ENCODE peak calls at places on chromosomes 11 and 22, in ten cellular contexts. Y is stomach, A is suprapubic skin, D is IMR-90, V is lower leg skin, M is GM12891, Q is body of pancreas, B is Peyer's patch, L is gastrocnemius medialis, U is HCT116. I is an unnamed sample.

GRCh38 chr11:2837096-2837601 is 48.4 kb downstream of the CDKN1C start:
- DNase-seq in B (peak; percentile 71), L (peak; percentile 63), M (no peak), Y (peak; percentile 82), D (peak; percentile 11), U (peak; percentile 18), A (peak; percentile 83), Q (peak; percentile 40), V (peak; percentile 63), I (no peak)

GRCh38 chr11:69718147-69718546 is 14.3 kb upstream of the FGF19 start:
- DNase-seq in V (no peak), M (peak; percentile 73), L (no peak), D (peak; percentile 23), U (no peak), Y (no peak), A (no peak), B (no peak), Q (no peak), I (peak; percentile 57)

GRCh38 chr11:33722579-33723234 is 13.5 kb downstream of the CD59 start:
- DNase-seq in U (no peak), V (no peak), Q (no peak), Y (no peak), A (no peak), B (no peak), L (no peak), M (no peak), D (peak; percentile 80), I (peak; percentile 24)

GRCh38 chr22:28801845-28802594 is 1.7 kb upstream of the XBP1 start:
- DNase-seq in V (no peak), B (peak; percentile 63), Q (peak; percentile 78), A (no peak), U (no peak), Y (peak; percentile 65), M (no peak), L (no peak), D (no peak), I (no peak)

GRCh38 chr11:70297341-70297740 is 26.9 kb downstream of the PPFIA1 start:
- DNase-seq in D (peak; percentile 40), B (no peak), L (no peak), M (no peak), A (no peak), Q (no peak), U (no peak), V (no peak), Y (no peak), I (no peak)

GRCh38 chr11:129951201-129951882 is 51.3 kb downstream of the PRDM10 start:
- DNase-seq in Y (no peak), B (no peak), Q (no peak), L (no peak), M (no peak), U (no peak), A (no peak), V (no peak), D (no peak), I (no peak)

GRCh38 chr11:1926156-1927031 is 6.9 kb downstream of the TNNT3 start:
- DNase-seq in U (no peak), Y (no peak), V (no peak), D (no peak), L (peak; percentile 20), Q (no peak), A (no peak), M (no peak), B (no peak), I (no peak)

GRCh38 chr22:30906946-30907345 is 61.6 kb downstream of the MORC2 start:
- DNase-seq in V (no peak), D (no peak), U (no peak), L (no peak), M (no peak), B (peak; percentile 18), Y (no peak), Q (no peak), A (no peak), I (no peak)

GRCh38 chr11:44851496-44851895 is 99.2 kb downstream of the TP53I11 start:
- DNase-seq in B (no peak), Q (no peak), Y (no peak), V (no peak), D (no peak), M (no peak), L (no peak), U (no peak), A (no peak), I (no peak)

GRCh38 chr11:59172345-59173079 is 580 bp downstream of the DTX4 start:
- DNase-seq in A (no peak), D (no peak), L (no peak), V (no peak), Y (peak; percentile 29), U (no peak), Q (peak; percentile 29), M (peak; percentile 56), B (peak; percentile 80), I (peak; percentile 39)

GRCh38 chr11:59174664-59175033 is 2.7 kb downstream of the DTX4 start:
- DNase-seq in D (peak; percentile 70), A (no peak), V (no peak), Q (no peak), B (peak; percentile 82), U (no peak), M (no peak), L (no peak), Y (peak; percentile 43), I (no peak)

GRCh38 chr11:59173080-59173963 is 1.4 kb downstream of the DTX4 start:
- DNase-seq in Q (peak; percentile 21), D (peak; percentile 30), L (no peak), Y (peak; percentile 35), V (no peak), M (no peak), U (no peak), B (peak; percentile 57), A (no peak), I (no peak)

GRCh38 chr11:59173964-59174663 is 2.2 kb downstream of the DTX4 start:
- DNase-seq in V (no peak), B (peak; percentile 85), D (peak; percentile 59), A (no peak), Q (peak; percentile 56), Y (peak; percentile 73), M (no peak), U (no peak), L (no peak), I (no peak)

DNA sequence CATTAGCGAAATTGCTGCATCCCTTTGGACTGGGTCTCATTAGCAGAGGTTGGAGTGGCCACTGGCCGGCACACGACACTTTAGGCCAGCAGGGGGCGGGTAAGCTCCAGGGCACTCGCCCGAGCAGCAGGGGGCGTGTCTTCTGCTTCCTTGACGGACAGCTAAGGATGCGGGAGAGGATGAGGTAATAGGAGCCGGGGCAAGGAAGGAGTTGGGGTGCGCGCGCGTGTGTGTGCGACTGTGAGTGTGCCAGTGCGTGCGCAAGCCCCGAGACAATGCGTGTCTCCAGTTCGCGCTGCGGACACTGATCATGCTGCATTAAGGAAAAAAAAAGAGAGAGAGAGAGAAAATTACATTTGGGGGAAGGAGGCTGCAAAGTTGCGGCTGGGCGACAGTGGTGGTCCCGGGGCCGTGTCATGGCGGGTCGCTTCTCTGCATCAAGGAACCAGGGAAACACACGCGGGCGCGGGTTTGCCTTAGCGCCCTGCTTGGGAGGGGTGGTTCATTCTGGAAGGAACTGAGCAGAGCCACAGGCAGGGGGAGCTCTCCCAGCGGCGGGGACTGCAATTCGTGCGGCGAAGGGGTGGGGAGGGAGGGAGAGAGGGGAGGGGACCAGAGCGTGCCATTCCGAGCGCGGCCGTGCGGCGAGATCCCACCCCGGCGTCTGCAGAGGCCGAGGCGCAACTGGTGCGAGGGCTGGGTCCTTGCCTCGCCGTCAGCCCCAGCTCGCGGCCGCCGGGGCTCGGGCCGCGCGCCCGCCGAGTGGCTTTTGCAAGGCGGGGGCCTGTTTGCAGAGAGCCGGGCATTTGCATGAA is at the start of gene DTX4:
- DNase-seq in B (peak; percentile 97), L (peak; percentile 80), D (peak; percentile 86), V (peak; percentile 91), M (peak; percentile 79), Q (peak; percentile 96), U (peak; percentile 84), A (peak; percentile 95), Y (peak; percentile 96), I (peak; percentile 78)
- TF ChIP-seq POLR2A in B (peak; percentile 41), L (no peak), D (peak; percentile 48), V (no peak), M (peak; percentile 59), Q (no peak), U (no peak), A (no peak), Y (no peak), I (peak; percentile 56)

DNA sequence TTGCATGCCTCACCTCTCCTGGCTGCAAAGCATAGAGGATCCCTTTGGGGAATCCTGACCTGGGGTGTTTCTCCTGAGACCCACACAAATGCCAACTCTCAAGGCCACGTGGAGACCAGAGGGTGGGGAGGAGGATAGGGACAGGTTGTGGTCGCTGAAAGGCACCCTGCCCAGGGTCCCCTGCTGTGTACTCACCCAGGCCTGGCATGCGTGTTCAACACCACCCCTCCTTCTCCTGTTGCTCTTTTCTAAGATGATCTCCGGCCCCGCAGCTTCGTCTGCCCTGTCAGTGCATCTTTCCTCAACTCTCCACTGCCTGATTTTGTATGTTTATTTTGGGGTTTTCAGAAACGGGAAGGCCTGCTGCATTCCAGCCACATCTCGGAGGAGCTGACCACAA is 44.6 kb upstream of the PARVG start:
- DNase-seq in Q (no peak), B (no peak), A (peak; percentile 34), U (no peak), Y (no peak), D (no peak), L (no peak), V (no peak), M (no peak), I (no peak)
- TF ChIP-seq POLR2A in Q (no peak), B (no peak), A (no peak), U (no peak), Y (no peak), D (no peak), L (no peak), V (no peak), M (no peak), I (no peak)

DNA sequence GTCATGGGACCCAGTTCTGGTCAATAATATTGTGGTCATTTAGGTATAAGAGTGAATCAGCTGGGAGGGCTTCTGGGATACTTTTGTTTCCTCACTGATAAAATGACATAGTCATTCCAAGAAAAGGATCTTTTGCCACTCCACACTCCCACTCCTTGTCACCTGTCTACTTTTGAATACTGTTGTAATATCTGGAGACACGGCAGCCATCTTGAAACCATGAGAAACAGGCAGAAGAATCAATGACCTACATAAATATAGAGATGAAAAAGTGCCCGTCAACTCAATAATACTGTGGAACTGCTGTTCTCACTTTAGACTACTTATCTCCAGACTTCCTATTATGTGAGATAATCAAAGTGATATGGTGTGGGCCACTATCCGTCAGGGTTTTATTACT is 154.2 kb downstream of the CCDC34 start:
- DNase-seq in U (no peak), A (no peak), L (no peak), Y (no peak), M (no peak), D (no peak), B (no peak), Q (no peak), V (no peak), I (no peak)
- TF ChIP-seq POLR2A in U (no peak), A (no peak), L (no peak), Y (no peak), M (no peak), D (no peak), B (no peak), Q (no peak), V (no peak), I (no peak)

DNA sequence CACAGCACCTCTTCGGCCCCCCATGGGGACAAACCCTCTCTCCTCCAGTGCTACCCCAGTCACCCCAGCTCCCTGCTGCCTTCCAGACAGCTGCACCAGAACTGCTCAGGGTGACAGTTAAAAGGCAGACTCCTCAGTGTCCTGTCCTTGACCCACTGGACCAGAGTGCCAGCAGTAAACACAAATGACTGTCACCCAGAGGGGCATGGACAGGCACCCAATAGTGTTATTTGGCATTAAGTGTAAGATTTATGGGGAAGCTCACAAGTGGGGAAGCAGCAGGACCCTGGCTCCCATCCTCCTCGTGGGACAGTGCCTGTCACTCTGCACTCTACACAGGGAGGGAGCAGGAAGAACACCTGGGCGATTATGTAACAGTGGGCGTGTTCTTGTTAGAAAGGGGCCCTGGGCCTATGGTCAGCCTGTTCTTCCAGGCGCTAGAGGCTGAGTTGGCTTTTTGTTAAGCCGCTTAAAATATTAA is 5.0 kb downstream of the RPS19BP1 start:
- DNase-seq in A (no peak), D (peak; percentile 27), M (no peak), U (no peak), Q (no peak), Y (peak; percentile 59), V (no peak), B (peak; percentile 84), L (no peak), I (no peak)
- TF ChIP-seq POLR2A in A (no peak), D (no peak), M (no peak), U (no peak), Q (no peak), Y (no peak), V (no peak), B (peak; percentile 35), L (no peak), I (no peak)

I was measured in GM12892.